ENCODE peak calls at places on chromosomes 12 and 14, in eight cellular contexts. G is A673, Y is H1, N is neural progenitor cell, D is GM06990, V is left ventricle myocardium inferior, C is cardiac fibroblast, L is ascending aorta. U is an unnamed sample.

GRCh38 chr12:82959821-82960220 is 273.1 kb downstream of the TMTC2 start:
- DNase-seq in G (no peak), Y (no peak), N (no peak), D (no peak), V (no peak), C (no peak), L (no peak), U (no peak)

GRCh38 chr12:50641566-50641965 is 122.3 kb upstream of the ATF1 start:
- DNase-seq in G (no peak), Y (no peak), N (no peak), D (no peak), V (no peak), C (no peak), L (no peak), U (no peak)

GRCh38 chr12:113891737-113892520 is 74.2 kb downstream of the RBM19 start:
- DNase-seq in G (no peak), Y (no peak), N (no peak), D (no peak), V (no peak), C (no peak), L (no peak), U (no peak)

GRCh38 chr12:126191037-126191891 is 1126.0 kb downstream of the AACS start:
- DNase-seq in G (no peak), Y (peak), N (peak), D (no peak), V (no peak), C (peak), L (no peak), U (no peak)

GRCh38 chr12:127728729-127729128 is 538.2 kb upstream of the TMEM132C start:
- DNase-seq in G (no peak), Y (no peak), N (no peak), D (no peak), V (no peak), C (no peak), L (no peak), U (no peak)

GRCh38 chr14:22630066-22630465 is 14.1 kb downstream of the OR6J1 start:
- DNase-seq in G (no peak), Y (no peak), N (no peak), D (no peak), V (no peak), C (no peak), L (no peak), U (no peak)

GRCh38 chr12:113190761-113191160 is 5.2 kb downstream of the RITA1 start:
- DNase-seq in G (peak), Y (no peak), N (peak), D (no peak), V (no peak), C (peak), L (no peak), U (no peak)

GRCh38 chr12:92696240-92696639 is 6.5 kb upstream of the PLEKHG7 start:
- DNase-seq in G (peak), Y (no peak), N (no peak), D (no peak), V (peak), C (peak), L (no peak), U (no peak)

GRCh38 chr12:77932216-77932615 is 101.5 kb downstream of the NAV3 start:
- DNase-seq in G (peak), Y (no peak), N (no peak), D (no peak), V (no peak), C (no peak), L (no peak), U (no peak)
- TF ChIP-seq CTCF in G (peak), Y (no peak), N (peak), D (peak), V (no peak), C (no peak), L (no peak), U (peak)

DNA sequence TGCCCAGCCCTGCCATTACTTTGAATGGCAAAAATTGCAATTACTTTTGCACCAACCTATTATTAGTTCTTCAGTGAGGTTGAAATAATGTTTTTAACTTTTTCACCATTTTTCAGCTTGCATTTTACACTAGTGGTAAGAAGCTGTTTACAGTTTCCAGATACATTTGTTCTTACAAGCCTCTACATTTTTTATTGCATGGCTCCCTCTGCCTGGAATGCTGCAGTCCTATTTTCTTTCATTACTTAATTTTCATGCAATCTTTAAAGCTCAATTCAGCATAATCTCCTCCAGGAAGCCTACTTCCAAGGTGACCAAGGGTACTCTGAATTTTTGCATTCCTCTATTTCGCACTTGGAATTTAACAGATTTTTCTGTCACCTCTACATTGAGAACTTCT is 33.4 kb downstream of the CCER1 start:
- DNase-seq in G (no peak), Y (no peak), N (no peak), D (no peak), V (no peak), C (no peak), L (no peak), U (no peak)
- H3K4me3 ChIP-seq in G (no peak), Y (no peak), N (no peak), D (no peak), V (no peak), C (no peak), L (no peak), U (no peak)

GRCh38 chr12:121209629-121210572 is at the start of gene P2RX4:
- DNase-seq in G (peak), Y (peak), N (peak), D (peak), V (peak), C (peak), L (peak), U (no peak)
- TF ChIP-seq CTCF in G (peak), Y (peak), N (peak), D (peak), V (peak), C (peak), L (peak), U (peak)

GRCh38 chr12:6354539-6355393 is 12.9 kb upstream of the TNFRSF1A start:
- DNase-seq in G (no peak), Y (no peak), N (no peak), D (no peak), V (no peak), C (no peak), L (no peak), U (no peak)
- H3K4me3 ChIP-seq in G (no peak), Y (no peak), N (no peak), D (no peak), V (no peak), C (no peak), L (no peak), U (no peak)

DNA sequence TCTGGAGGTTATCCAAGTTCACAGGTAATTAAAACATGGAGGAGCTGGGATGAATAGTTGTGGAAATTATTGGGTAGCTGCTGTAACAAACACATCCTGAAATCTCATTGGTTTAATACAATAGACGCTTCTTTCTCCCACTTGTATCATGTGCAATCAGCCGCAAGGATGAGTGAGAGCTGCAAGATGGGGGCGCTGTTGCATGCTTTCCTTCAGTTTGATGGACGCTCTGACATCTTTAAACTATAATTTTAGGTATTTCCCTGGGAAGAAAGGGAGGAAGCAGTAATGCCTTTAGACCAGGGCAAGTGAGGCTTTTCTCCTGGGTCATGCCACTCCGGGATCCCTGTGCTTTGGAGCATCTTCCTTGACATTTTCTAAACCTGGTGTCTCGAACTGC is 178.7 kb downstream of the PAWR start:
- DNase-seq in G (peak), Y (peak), N (peak), D (no peak), V (no peak), C (no peak), L (no peak), U (no peak)
- TF ChIP-seq CTCF in G (peak), Y (peak), N (peak), D (peak), V (no peak), C (peak), L (no peak), U (peak)

GRCh38 chr12:14284189-14284722 is 81.2 kb upstream of the ATF7IP start:
- DNase-seq in G (no peak), Y (no peak), N (peak), D (peak), V (peak), C (no peak), L (no peak), U (no peak)
- H3K4me3 ChIP-seq in G (no peak), Y (no peak), N (peak), D (peak), V (no peak), C (no peak), L (no peak), U (no peak)

DNA sequence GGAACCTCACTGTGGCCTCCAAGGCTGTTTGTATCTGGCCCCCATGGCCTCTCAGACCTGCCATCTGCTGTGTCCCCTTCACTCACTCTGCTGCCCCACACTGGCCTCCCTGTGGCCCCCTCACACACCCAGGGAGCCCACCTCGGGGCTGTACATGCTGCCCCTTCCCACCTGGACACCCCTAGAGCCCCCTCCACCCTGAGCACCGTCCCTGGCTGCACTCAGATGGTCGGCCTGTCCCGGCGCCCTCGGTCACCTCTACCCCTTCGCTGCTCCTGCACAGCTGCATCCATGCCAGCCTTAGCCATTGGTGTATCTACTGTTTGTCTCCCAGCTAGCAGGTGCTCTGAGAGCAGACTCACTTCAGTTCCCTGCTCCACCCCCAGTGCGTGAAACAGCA is 144.4 kb downstream of the RIMBP2 start:
- DNase-seq in G (no peak), Y (no peak), N (no peak), D (no peak), V (no peak), C (no peak), L (no peak), U (no peak)
- TF ChIP-seq CTCF in G (no peak), Y (no peak), N (no peak), D (no peak), V (no peak), C (no peak), L (no peak), U (no peak)

DNA sequence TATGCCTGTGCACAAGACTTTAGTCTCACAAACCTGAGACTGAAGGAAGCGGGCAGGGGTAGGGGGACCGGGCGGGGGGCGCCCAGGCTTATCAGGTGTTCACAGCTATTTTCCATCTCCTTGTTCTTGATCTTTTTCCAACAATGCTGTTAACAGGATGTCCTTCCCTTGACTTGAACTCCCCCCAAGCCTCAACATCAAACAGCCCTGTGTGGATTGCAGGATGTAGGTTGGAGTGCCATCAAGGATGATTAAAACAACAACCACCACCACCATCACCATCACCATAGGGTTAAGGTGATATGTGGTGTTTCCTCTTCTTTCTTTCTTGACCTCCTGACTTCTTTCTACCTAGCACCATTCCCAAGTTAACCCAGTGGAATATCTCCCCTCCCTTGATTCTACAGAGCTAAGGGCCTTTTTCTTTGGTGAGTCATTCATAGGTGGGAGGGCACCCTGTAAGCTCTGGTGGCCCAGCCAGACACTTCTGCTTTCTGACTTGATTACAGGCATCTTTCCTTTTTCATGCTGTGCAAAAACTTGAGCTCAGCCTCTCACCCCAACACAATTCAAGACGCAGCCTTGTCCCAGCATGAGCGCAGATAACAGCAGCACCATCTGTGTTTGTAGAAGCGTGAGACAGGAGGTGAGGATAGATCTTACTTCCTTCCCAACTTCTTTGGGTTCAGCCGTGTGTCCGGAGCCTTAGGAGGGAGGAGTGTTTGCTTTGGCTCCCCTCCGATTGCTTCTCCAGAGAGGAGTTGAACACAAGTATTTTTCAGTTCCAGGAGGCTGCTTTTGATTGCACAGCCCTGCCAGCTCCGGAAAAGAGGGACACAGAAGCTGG is 26.8 kb downstream of the FLVCR2 start:
- DNase-seq in G (no peak), Y (no peak), N (no peak), D (no peak), V (peak), C (peak), L (no peak), U (peak)
- H3K4me3 ChIP-seq in G (no peak), Y (no peak), N (no peak), D (no peak), V (peak), C (peak), L (no peak), U (peak)

GRCh38 chr14:94536836-94537235 is 24.4 kb upstream of the SERPINA4 start:
- DNase-seq in G (peak), Y (no peak), N (no peak), D (no peak), V (no peak), C (peak), L (no peak), U (no peak)
- TF ChIP-seq CTCF in G (peak), Y (no peak), N (no peak), D (peak), V (no peak), C (no peak), L (no peak), U (peak)

U was measured in epithelial cell of proximal tubule.